ENCODE peak calls at places on chromosomes 12 and 14, in eight cellular contexts. One of them, this sample, is unnamed.

GRCh38 chr14:75274899-75275569 is 3.6 kb upstream of the FOS start:
- DNase-seq in endothelial cell of umbilical vein: no peak
- DNase-seq in gastrocnemius medialis: peak
- DNase-seq in uterus: no peak
- DNase-seq in A549: no peak
- DNase-seq in stomach: no peak
- DNase-seq in right lobe of liver: no peak
- DNase-seq in esophagus squamous epithelium: no peak
- DNase-seq in this sample: no peak

GRCh38 chr14:96095581-96096476 is 56.7 kb downstream of the C14orf132 start:
- DNase-seq in endothelial cell of umbilical vein: no peak
- DNase-seq in gastrocnemius medialis: no peak
- DNase-seq in uterus: peak
- DNase-seq in A549: peak
- DNase-seq in stomach: peak
- DNase-seq in right lobe of liver: peak
- DNase-seq in esophagus squamous epithelium: no peak
- DNase-seq in this sample: peak

GRCh38 chr12:1594295-1595025 is at the start of gene FBXL14:
- DNase-seq in endothelial cell of umbilical vein: peak
- DNase-seq in gastrocnemius medialis: peak
- DNase-seq in uterus: peak
- DNase-seq in A549: peak
- DNase-seq in stomach: peak
- DNase-seq in right lobe of liver: peak
- DNase-seq in esophagus squamous epithelium: peak
- DNase-seq in this sample: peak

GRCh38 chr12:9707356-9707755 is 25.5 kb downstream of the CLECL1 start:
- DNase-seq in endothelial cell of umbilical vein: no peak
- DNase-seq in gastrocnemius medialis: no peak
- DNase-seq in uterus: no peak
- DNase-seq in A549: no peak
- DNase-seq in stomach: no peak
- DNase-seq in right lobe of liver: no peak
- DNase-seq in esophagus squamous epithelium: no peak
- DNase-seq in this sample: no peak

GRCh38 chr14:50790568-50790967 is 40.4 kb downstream of the NIN start:
- DNase-seq in endothelial cell of umbilical vein: no peak
- DNase-seq in gastrocnemius medialis: no peak
- DNase-seq in uterus: no peak
- DNase-seq in A549: no peak
- DNase-seq in stomach: no peak
- DNase-seq in right lobe of liver: no peak
- DNase-seq in esophagus squamous epithelium: no peak
- DNase-seq in this sample: no peak

GRCh38 chr12:105083551-105084105 is 630 bp downstream of the ALDH1L2 start:
- DNase-seq in endothelial cell of umbilical vein: peak
- DNase-seq in gastrocnemius medialis: peak
- DNase-seq in uterus: peak
- DNase-seq in A549: peak
- DNase-seq in stomach: peak
- DNase-seq in right lobe of liver: peak
- DNase-seq in esophagus squamous epithelium: no peak
- DNase-seq in this sample: peak

GRCh38 chr14:102594514-102595175 is 2.2 kb downstream of the RCOR1 start:
- DNase-seq in endothelial cell of umbilical vein: peak
- DNase-seq in gastrocnemius medialis: peak
- DNase-seq in uterus: peak
- DNase-seq in A549: peak
- DNase-seq in stomach: peak
- DNase-seq in right lobe of liver: peak
- DNase-seq in esophagus squamous epithelium: no peak
- DNase-seq in this sample: peak

GRCh38 chr12:116540617-116541152 is 18.5 kb upstream of the MAP1LC3B2 start:
- DNase-seq in endothelial cell of umbilical vein: no peak
- DNase-seq in gastrocnemius medialis: no peak
- DNase-seq in uterus: no peak
- DNase-seq in A549: no peak
- DNase-seq in stomach: no peak
- DNase-seq in right lobe of liver: no peak
- DNase-seq in esophagus squamous epithelium: no peak
- DNase-seq in this sample: no peak

GRCh38 chr12:109762673-109763191 is 49.1 kb downstream of the FAM222A start:
- DNase-seq in endothelial cell of umbilical vein: no peak
- DNase-seq in gastrocnemius medialis: no peak
- DNase-seq in uterus: no peak
- DNase-seq in A549: no peak
- DNase-seq in stomach: peak
- DNase-seq in right lobe of liver: no peak
- DNase-seq in esophagus squamous epithelium: no peak
- DNase-seq in this sample: no peak

GRCh38 chr14:37081220-37081619 is 91.2 kb downstream of the SLC25A21 start:
- DNase-seq in endothelial cell of umbilical vein: no peak
- DNase-seq in gastrocnemius medialis: no peak
- DNase-seq in uterus: no peak
- DNase-seq in A549: no peak
- DNase-seq in stomach: no peak
- DNase-seq in right lobe of liver: no peak
- DNase-seq in esophagus squamous epithelium: no peak
- DNase-seq in this sample: no peak

GRCh38 chr12:122935318-122935717 is 30.9 kb downstream of the ABCB9 start:
- DNase-seq in endothelial cell of umbilical vein: no peak
- DNase-seq in gastrocnemius medialis: no peak
- DNase-seq in uterus: no peak
- DNase-seq in A549: no peak
- DNase-seq in stomach: no peak
- DNase-seq in right lobe of liver: no peak
- DNase-seq in esophagus squamous epithelium: no peak
- DNase-seq in this sample: no peak

GRCh38 chr14:99644723-99645544 is at the start of gene HHIPL1:
- DNase-seq in endothelial cell of umbilical vein: peak
- DNase-seq in gastrocnemius medialis: no peak
- DNase-seq in uterus: no peak
- DNase-seq in A549: no peak
- DNase-seq in stomach: no peak
- DNase-seq in right lobe of liver: no peak
- DNase-seq in esophagus squamous epithelium: no peak
- DNase-seq in this sample: no peak

GRCh38 chr12:64236549-64236948 is 14.5 kb upstream of the KICS2 start:
- DNase-seq in endothelial cell of umbilical vein: peak
- DNase-seq in gastrocnemius medialis: no peak
- DNase-seq in uterus: no peak
- DNase-seq in A549: no peak
- DNase-seq in stomach: no peak
- DNase-seq in right lobe of liver: no peak
- DNase-seq in esophagus squamous epithelium: no peak
- DNase-seq in this sample: no peak

GRCh38 chr14:95038521-95039250 is 118.6 kb downstream of the DICER1 start:
- DNase-seq in endothelial cell of umbilical vein: no peak
- DNase-seq in gastrocnemius medialis: no peak
- DNase-seq in uterus: no peak
- DNase-seq in A549: no peak
- DNase-seq in stomach: no peak
- DNase-seq in right lobe of liver: no peak
- DNase-seq in esophagus squamous epithelium: no peak
- DNase-seq in this sample: no peak

GRCh38 chr12:124006582-124007170 is 33.7 kb downstream of the ZNF664 start:
- DNase-seq in endothelial cell of umbilical vein: no peak
- DNase-seq in gastrocnemius medialis: no peak
- DNase-seq in uterus: no peak
- DNase-seq in A549: no peak
- DNase-seq in stomach: no peak
- DNase-seq in right lobe of liver: no peak
- DNase-seq in esophagus squamous epithelium: no peak
- DNase-seq in this sample: no peak
- TF ChIP-seq POLR2A in endothelial cell of umbilical vein: no peak
- TF ChIP-seq POLR2A in gastrocnemius medialis: no peak
- TF ChIP-seq POLR2A in uterus: no peak
- TF ChIP-seq POLR2A in A549: no peak
- TF ChIP-seq POLR2A in stomach: no peak
- TF ChIP-seq POLR2A in right lobe of liver: no peak
- TF ChIP-seq POLR2A in esophagus squamous epithelium: no peak
- TF ChIP-seq POLR2A in this sample: no peak

DNA sequence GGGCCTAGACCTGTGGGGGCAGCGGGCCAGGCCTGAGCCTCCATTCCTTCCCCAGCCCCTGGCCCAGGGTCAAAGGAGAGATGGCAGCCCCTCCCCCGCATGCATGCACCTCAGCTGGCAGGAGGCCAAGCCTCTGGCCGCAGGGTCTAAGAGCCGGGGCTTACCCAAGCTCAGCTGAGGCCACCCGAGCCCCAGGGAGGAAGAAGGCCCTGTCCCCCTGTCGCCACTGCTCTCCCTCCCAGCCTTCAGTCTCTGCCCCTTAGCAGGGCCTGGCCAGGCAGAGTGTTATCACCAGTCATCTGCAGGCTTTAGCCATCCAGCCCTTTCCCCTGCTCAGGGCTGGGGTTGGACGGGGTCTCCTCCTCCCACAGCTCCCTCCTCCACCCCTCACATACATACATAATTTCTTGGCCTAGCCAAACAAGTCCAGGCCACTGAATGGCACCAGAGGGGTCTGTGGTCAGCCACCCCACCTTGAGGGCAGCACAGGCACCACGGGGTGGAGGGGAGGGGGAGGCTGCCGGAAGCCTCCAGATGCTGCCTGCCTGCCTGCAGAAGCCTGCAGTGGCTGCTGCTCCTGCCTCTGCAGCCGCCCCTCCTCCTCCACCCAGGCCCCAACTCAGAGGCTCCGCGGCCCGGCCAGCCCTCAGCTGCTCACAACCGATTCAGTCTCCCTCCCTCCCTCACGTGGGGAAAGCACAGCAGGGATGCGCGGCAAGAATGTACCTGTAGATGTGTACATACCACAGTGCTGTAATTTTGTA is 22.8 kb downstream of the RAB35 start:
- DNase-seq in endothelial cell of umbilical vein: no peak
- DNase-seq in gastrocnemius medialis: no peak
- DNase-seq in uterus: no peak
- DNase-seq in A549: no peak
- DNase-seq in stomach: no peak
- DNase-seq in right lobe of liver: no peak
- DNase-seq in esophagus squamous epithelium: no peak
- DNase-seq in this sample: no peak
- TF ChIP-seq POLR2A in endothelial cell of umbilical vein: no peak
- TF ChIP-seq POLR2A in gastrocnemius medialis: no peak
- TF ChIP-seq POLR2A in uterus: no peak
- TF ChIP-seq POLR2A in A549: no peak
- TF ChIP-seq POLR2A in stomach: no peak
- TF ChIP-seq POLR2A in right lobe of liver: no peak
- TF ChIP-seq POLR2A in esophagus squamous epithelium: no peak
- TF ChIP-seq POLR2A in this sample: no peak

DNA sequence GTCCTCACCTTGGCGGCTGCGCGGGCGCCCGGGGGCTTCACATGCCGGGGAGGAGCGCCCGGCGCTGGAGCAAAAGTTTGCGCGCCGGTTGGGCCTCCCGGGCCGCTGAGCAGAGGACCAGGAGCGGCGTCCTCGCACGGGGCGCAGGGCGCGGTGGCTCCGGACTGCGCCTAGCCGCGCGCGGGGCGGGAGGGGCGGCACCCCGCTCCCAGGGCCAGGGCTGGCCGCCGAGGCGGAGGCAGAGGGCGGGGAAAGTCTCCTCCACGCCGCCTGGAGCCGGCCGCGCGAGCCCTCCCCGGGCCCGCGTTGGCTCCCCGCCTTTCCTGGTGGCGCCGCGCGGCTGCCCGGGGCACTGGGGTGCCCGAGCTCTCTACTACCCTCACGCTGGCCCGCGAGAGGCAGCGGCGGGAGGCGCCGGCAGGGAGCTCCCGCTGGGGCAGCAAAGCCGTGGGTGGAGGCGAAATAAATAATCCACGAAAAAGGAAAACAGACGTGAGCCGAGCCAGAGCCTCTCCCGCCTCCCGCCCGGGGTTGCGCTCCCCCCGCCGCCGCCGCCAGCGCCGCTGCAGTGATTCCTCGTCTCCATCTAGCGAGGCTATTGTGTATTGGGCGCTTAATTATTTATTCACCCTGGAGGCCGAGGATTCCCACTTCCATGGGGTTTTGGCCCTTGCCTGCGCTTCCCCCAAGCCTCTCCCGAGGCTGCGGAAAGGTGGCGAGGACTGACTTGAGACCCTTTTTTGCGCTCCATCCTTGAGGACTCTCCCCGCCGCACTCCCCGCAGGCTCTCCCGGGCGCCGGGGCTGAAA is 476 bp upstream of the PRIMA1 start:
- DNase-seq in endothelial cell of umbilical vein: no peak
- DNase-seq in gastrocnemius medialis: no peak
- DNase-seq in uterus: peak
- DNase-seq in A549: peak
- DNase-seq in stomach: peak
- DNase-seq in right lobe of liver: no peak
- DNase-seq in esophagus squamous epithelium: no peak
- DNase-seq in this sample: no peak
- TF ChIP-seq POLR2A in endothelial cell of umbilical vein: no peak
- TF ChIP-seq POLR2A in gastrocnemius medialis: no peak
- TF ChIP-seq POLR2A in uterus: peak
- TF ChIP-seq POLR2A in A549: peak
- TF ChIP-seq POLR2A in stomach: no peak
- TF ChIP-seq POLR2A in right lobe of liver: no peak
- TF ChIP-seq POLR2A in esophagus squamous epithelium: no peak
- TF ChIP-seq POLR2A in this sample: no peak

DNA sequence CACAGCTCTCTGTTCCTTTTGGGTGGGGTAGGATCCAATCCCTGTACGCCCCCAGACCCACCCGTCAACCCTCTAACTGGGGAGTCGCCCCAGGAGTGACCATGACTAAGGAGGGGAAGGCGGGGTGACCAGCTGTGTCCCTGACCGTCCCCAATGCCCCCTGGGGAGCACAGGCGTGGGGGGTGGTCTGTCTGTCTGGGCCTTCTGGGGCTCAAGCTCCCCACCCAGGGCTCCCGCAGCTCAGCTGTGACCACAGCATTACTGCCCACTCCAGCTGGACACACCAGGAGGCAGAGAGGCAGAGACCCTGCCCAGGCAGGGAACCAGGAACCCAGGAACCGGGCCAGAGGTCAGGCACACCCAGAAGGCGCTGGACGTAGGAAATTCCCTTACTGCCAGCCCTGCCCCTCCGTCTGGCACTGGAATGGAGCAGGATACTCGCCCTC is 871 bp downstream of the INF2 start:
- DNase-seq in endothelial cell of umbilical vein: no peak
- DNase-seq in gastrocnemius medialis: no peak
- DNase-seq in uterus: no peak
- DNase-seq in A549: no peak
- DNase-seq in stomach: peak
- DNase-seq in right lobe of liver: no peak
- DNase-seq in esophagus squamous epithelium: no peak
- DNase-seq in this sample: no peak
- TF ChIP-seq POLR2A in endothelial cell of umbilical vein: no peak
- TF ChIP-seq POLR2A in gastrocnemius medialis: no peak
- TF ChIP-seq POLR2A in uterus: no peak
- TF ChIP-seq POLR2A in A549: no peak
- TF ChIP-seq POLR2A in stomach: no peak
- TF ChIP-seq POLR2A in right lobe of liver: no peak
- TF ChIP-seq POLR2A in esophagus squamous epithelium: no peak
- TF ChIP-seq POLR2A in this sample: no peak

DNA sequence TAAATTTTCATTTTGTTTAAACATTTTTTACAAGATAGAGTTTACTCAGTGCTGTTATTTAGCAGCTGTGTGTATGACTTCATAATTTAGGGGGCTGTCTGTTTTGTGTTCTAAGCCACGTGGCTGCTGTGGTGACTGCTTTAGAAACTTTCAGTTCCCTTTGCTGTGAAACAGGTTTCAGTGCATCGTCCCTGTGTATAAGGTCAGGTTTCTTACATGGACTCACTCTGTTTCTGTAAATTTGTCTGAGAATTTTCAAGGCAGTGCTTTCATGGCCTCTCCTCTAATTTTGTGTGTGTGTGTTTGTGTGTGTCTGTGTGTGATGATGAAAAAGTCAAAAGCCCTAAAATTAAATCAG is 32.4 kb downstream of the BICD1 start:
- DNase-seq in endothelial cell of umbilical vein: peak
- DNase-seq in gastrocnemius medialis: no peak
- DNase-seq in uterus: no peak
- DNase-seq in A549: no peak
- DNase-seq in stomach: no peak
- DNase-seq in right lobe of liver: no peak
- DNase-seq in esophagus squamous epithelium: no peak
- DNase-seq in this sample: no peak
- TF ChIP-seq POLR2A in endothelial cell of umbilical vein: no peak
- TF ChIP-seq POLR2A in gastrocnemius medialis: no peak
- TF ChIP-seq POLR2A in uterus: no peak
- TF ChIP-seq POLR2A in A549: no peak
- TF ChIP-seq POLR2A in stomach: no peak
- TF ChIP-seq POLR2A in right lobe of liver: no peak
- TF ChIP-seq POLR2A in esophagus squamous epithelium: no peak
- TF ChIP-seq POLR2A in this sample: no peak